ENCODE peak calls at places on chromosome 11, in five cellular contexts. R is PC-3, U is keratinocyte, Z is K562, X is fibroblast of lung. B is an unnamed sample.

GRCh38 chr11:73087730-73088129 is 54.4 kb downstream of the FCHSD2 start:
- DNase-seq in R (no peak), U (no peak), Z (no peak), X (peak; percentile 17), B (no peak)

GRCh38 chr11:113114452-113115027 is 153.3 kb downstream of the NCAM1 start:
- DNase-seq in R (peak; percentile 41), U (no peak), Z (no peak), X (peak; percentile 46), B (peak; percentile 67)

GRCh38 chr11:61138940-61139339 is 22.3 kb downstream of the VPS37C start:
- DNase-seq in R (no peak), U (no peak), Z (no peak), X (peak; percentile 90), B (no peak)

GRCh38 chr11:87366346-87366745 is 328.6 kb downstream of the TMEM135 start:
- DNase-seq in R (no peak), U (no peak), Z (no peak), X (no peak), B (no peak)

GRCh38 chr11:76654980-76655379 is 15.6 kb downstream of the LRRC32 start:
- DNase-seq in R (no peak), U (no peak), Z (peak; percentile 38), X (no peak), B (no peak)

GRCh38 chr11:60994450-60995135 is 23.1 kb downstream of the CD6 start:
- DNase-seq in R (no peak), U (no peak), Z (no peak), X (no peak), B (no peak)

GRCh38 chr11:122036022-122036421 is 80.0 kb downstream of the BLID start:
- DNase-seq in R (no peak), U (no peak), Z (no peak), X (peak; percentile 87), B (no peak)

GRCh38 chr11:2663506-2663905 is 36.3 kb downstream of the KCNQ1OT1 start:
- DNase-seq in R (no peak), U (no peak), Z (no peak), X (no peak), B (no peak)

GRCh38 chr11:68582416-68583046 is 101.8 kb upstream of the GAL start:
- DNase-seq in R (no peak), U (no peak), Z (no peak), X (peak; percentile 9), B (no peak)

GRCh38 chr11:114353448-114353847 is 46.9 kb downstream of the C11orf71 start:
- DNase-seq in R (peak; percentile 32), U (no peak), Z (no peak), X (peak; percentile 43), B (no peak)

GRCh38 chr11:118734031-118734430 is 54.6 kb upstream of the TREH start:
- DNase-seq in R (no peak), U (no peak), Z (no peak), X (no peak), B (no peak)

GRCh38 chr11:128757886-128758612 is 64.2 kb downstream of the FLI1 start:
- DNase-seq in R (peak; percentile 20), U (no peak), Z (no peak), X (no peak), B (no peak)

GRCh38 chr11:15107730-15108515 is 6.8 kb upstream of the INSC start:
- DNase-seq in R (peak; percentile 16), U (no peak), Z (no peak), X (peak; percentile 39), B (no peak)

GRCh38 chr11:16771350-16772140 is 33.1 kb downstream of the C11orf58 start:
- DNase-seq in R (no peak), U (no peak), Z (no peak), X (no peak), B (no peak)

GRCh38 chr11:119204066-119204465 is 2.1 kb upstream of the CBL start:
- DNase-seq in R (no peak), U (no peak), Z (no peak), X (no peak), B (no peak)

GRCh38 chr11:44574620-44575287 is 9.3 kb downstream of the CD82 start:
- DNase-seq in R (peak; percentile 57), U (no peak), Z (no peak), X (peak; percentile 98), B (no peak)

GRCh38 chr11:313304-313786 is 495 bp upstream of the IFITM1 start:
- DNase-seq in R (no peak), U (no peak), Z (no peak), X (no peak), B (no peak)

GRCh38 chr11:95108159-95108611 is 18.5 kb downstream of the ENDOD1 start:
- DNase-seq in R (peak; percentile 90), U (no peak), Z (no peak), X (peak; percentile 87), B (no peak)

GRCh38 chr11:62147545-62147944 is 23.7 kb downstream of the INCENP start:
- DNase-seq in R (no peak), U (no peak), Z (no peak), X (no peak), B (no peak)

GRCh38 chr11:114738954-114739353 is 60.6 kb downstream of the NXPE2 start:
- DNase-seq in R (peak; percentile 71), U (peak; percentile 19), Z (peak; percentile 30), X (peak; percentile 39), B (peak; percentile 75)

GRCh38 chr11:72740562-72741428 is 11.4 kb downstream of the ARAP1 start:
- DNase-seq in R (no peak), U (no peak), Z (no peak), X (no peak), B (peak; percentile 45)

DNA sequence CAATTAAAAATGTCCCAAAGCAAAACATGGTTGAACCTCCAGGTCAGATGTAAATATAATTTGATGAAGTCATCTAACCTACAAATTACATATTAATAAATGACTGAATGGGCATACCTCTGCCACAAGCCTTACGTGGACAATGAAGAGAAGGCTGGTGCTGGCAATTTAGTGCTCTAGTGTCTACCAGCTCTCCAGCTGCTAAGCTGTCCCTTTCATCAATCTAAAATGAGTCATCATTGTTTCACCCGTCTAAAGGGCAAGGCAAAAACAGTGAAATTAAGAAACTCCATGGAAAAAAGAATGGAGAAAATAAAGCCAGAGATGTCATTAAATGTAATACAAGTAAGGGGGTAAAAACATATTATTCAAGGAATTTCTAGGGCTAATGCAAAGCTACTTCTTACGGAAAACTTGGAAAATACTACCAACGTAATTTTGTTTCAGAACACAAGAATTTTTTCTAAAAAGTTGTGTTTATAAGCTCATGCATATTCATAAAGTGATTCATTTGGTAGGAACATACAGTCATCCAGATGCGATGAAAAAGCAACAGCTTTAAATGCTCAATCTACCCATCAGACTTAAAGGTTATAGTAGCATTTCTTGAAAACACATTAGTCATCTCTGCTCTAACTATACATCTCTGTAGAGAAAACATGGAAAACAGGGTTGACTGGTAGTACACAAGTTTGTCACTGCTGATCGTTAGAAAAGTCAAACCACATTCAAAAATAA is 71.5 kb downstream of the SIK3 start:
- DNase-seq in R (peak; percentile 91), U (peak; percentile 54), Z (no peak), X (peak; percentile 92), B (no peak)
- TF ChIP-seq EZH2 in R (no peak), U (no peak), Z (no peak), X (no peak), B (no peak)

GRCh38 chr11:74347381-74347780 is 35.9 kb upstream of the P4HA3 start:
- DNase-seq in R (no peak), U (no peak), Z (no peak), X (no peak), B (no peak)
- TF ChIP-seq EZH2 in R (no peak), U (no peak), Z (no peak), X (no peak), B (no peak)

GRCh38 chr11:69817265-69818236 is 1.7 kb downstream of the FGF3 start:
- DNase-seq in R (peak; percentile 26), U (no peak), Z (peak; percentile 37), X (no peak), B (peak; percentile 56)
- TF ChIP-seq EZH2 in R (peak; percentile 94), U (peak; percentile 20), Z (no peak), X (peak; percentile 4), B (peak; percentile 75)

DNA sequence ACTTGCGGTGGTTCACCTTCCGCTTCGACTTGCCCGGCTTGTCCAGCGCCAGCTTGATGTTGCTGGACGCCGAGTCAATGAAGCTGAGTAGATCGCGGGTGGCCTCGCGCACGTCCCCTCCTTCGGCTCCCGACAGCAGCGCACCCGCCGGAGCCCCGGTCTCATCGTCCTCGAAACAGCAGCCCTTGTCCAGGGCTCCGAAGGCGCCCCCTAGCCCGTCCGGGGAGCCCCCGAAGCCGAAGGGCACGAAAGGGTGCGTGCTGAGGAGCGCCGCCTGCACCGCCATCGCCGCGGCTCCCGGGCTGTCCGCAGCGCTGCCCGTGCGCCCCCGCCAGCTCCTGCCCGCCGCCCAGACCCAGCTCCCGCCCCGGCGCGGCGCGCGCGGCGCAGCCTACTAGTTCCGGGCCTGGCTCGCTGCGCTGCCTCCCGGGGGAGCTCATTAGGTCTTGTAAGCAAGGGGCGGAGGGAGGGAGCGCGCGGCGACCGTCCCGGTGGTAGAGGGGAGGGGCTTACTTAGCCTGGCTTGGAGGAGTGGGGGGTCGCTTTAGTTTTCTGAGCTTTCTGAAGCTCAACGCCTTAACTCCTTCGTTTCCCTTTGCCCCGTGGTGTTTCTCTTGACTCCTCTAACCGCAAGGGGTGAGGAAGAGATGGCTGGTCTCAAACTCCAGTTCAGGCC is at the start of gene FAM181B:
- DNase-seq in R (no peak), U (no peak), Z (peak; percentile 56), X (peak; percentile 39), B (peak; percentile 93)
- TF ChIP-seq EZH2 in R (no peak), U (peak; percentile 79), Z (no peak), X (peak; percentile 83), B (no peak)

B was measured in GM23338.